ENCODE peak calls at places on chromosomes 7 and 10, in ten cellular contexts. One of them, this sample, is unnamed.

GRCh38 chr10:35640474-35640873 is 1.6 kb downstream of the FZD8 start:
- DNase-seq in occipital lobe: peak
- DNase-seq in WTC11: peak
- DNase-seq in stimulated activated CD8-positive, alpha-beta memory T cell treated with anti-CD3 and anti-CD28 coated beads, Interleukin-15, amount 100 ng/mL, for 1 hour: no peak
- DNase-seq in NCI-H774: peak
- DNase-seq in GM04503: no peak
- DNase-seq in HuH-7: peak
- DNase-seq in activated effector memory CD4-positive, alpha-beta T cell treated with Interleukin-2 at 50 U/mL for 16 hours: no peak
- DNase-seq in kidney glomerular epithelial cell: peak
- DNase-seq in spleen: peak
- DNase-seq in this sample: peak

GRCh38 chr7:815284-816216 is 16.7 kb upstream of the SUN1 start:
- DNase-seq in WTC11: peak
- DNase-seq in HuH-7: peak
- DNase-seq in stimulated activated CD8-positive, alpha-beta memory T cell treated with anti-CD3 and anti-CD28 coated beads, Interleukin-15, amount 100 ng/mL, for 1 hour: no peak
- DNase-seq in kidney glomerular epithelial cell: no peak
- DNase-seq in spleen: peak
- DNase-seq in NCI-H774: peak
- DNase-seq in GM04503: no peak
- DNase-seq in occipital lobe: no peak
- DNase-seq in activated effector memory CD4-positive, alpha-beta T cell treated with Interleukin-2 at 50 U/mL for 16 hours: no peak
- DNase-seq in this sample: no peak

GRCh38 chr10:88409824-88410223 is 173.3 kb downstream of the RNLS start:
- DNase-seq in NCI-H774: no peak
- DNase-seq in stimulated activated CD8-positive, alpha-beta memory T cell treated with anti-CD3 and anti-CD28 coated beads, Interleukin-15, amount 100 ng/mL, for 1 hour: no peak
- DNase-seq in GM04503: no peak
- DNase-seq in WTC11: no peak
- DNase-seq in HuH-7: no peak
- DNase-seq in kidney glomerular epithelial cell: no peak
- DNase-seq in activated effector memory CD4-positive, alpha-beta T cell treated with Interleukin-2 at 50 U/mL for 16 hours: no peak
- DNase-seq in occipital lobe: no peak
- DNase-seq in spleen: no peak
- DNase-seq in this sample: no peak

GRCh38 chr10:132722980-132723970 is 62.7 kb downstream of the NKX6-2 start:
- DNase-seq in occipital lobe: no peak
- DNase-seq in stimulated activated CD8-positive, alpha-beta memory T cell treated with anti-CD3 and anti-CD28 coated beads, Interleukin-15, amount 100 ng/mL, for 1 hour: no peak
- DNase-seq in NCI-H774: no peak
- DNase-seq in spleen: no peak
- DNase-seq in kidney glomerular epithelial cell: no peak
- DNase-seq in activated effector memory CD4-positive, alpha-beta T cell treated with Interleukin-2 at 50 U/mL for 16 hours: no peak
- DNase-seq in HuH-7: no peak
- DNase-seq in WTC11: no peak
- DNase-seq in GM04503: no peak
- DNase-seq in this sample: no peak

GRCh38 chr7:22726345-22726848 is 603 bp upstream of the IL6 start:
- DNase-seq in spleen: peak
- DNase-seq in stimulated activated CD8-positive, alpha-beta memory T cell treated with anti-CD3 and anti-CD28 coated beads, Interleukin-15, amount 100 ng/mL, for 1 hour: peak
- DNase-seq in HuH-7: peak
- DNase-seq in WTC11: peak
- DNase-seq in activated effector memory CD4-positive, alpha-beta T cell treated with Interleukin-2 at 50 U/mL for 16 hours: peak
- DNase-seq in kidney glomerular epithelial cell: peak
- DNase-seq in NCI-H774: no peak
- DNase-seq in occipital lobe: no peak
- DNase-seq in GM04503: peak
- DNase-seq in this sample: peak

GRCh38 chr10:71603190-71603589 is 116.4 kb downstream of the C10orf105 start:
- DNase-seq in spleen: no peak
- DNase-seq in HuH-7: no peak
- DNase-seq in stimulated activated CD8-positive, alpha-beta memory T cell treated with anti-CD3 and anti-CD28 coated beads, Interleukin-15, amount 100 ng/mL, for 1 hour: no peak
- DNase-seq in NCI-H774: no peak
- DNase-seq in WTC11: no peak
- DNase-seq in GM04503: no peak
- DNase-seq in activated effector memory CD4-positive, alpha-beta T cell treated with Interleukin-2 at 50 U/mL for 16 hours: no peak
- DNase-seq in occipital lobe: no peak
- DNase-seq in kidney glomerular epithelial cell: no peak
- DNase-seq in this sample: no peak

GRCh38 chr10:124799196-124799595 is 2.4 kb upstream of the ABRAXAS2 start:
- DNase-seq in WTC11: no peak
- DNase-seq in GM04503: no peak
- DNase-seq in kidney glomerular epithelial cell: no peak
- DNase-seq in activated effector memory CD4-positive, alpha-beta T cell treated with Interleukin-2 at 50 U/mL for 16 hours: no peak
- DNase-seq in stimulated activated CD8-positive, alpha-beta memory T cell treated with anti-CD3 and anti-CD28 coated beads, Interleukin-15, amount 100 ng/mL, for 1 hour: no peak
- DNase-seq in occipital lobe: no peak
- DNase-seq in NCI-H774: no peak
- DNase-seq in spleen: no peak
- DNase-seq in HuH-7: no peak
- DNase-seq in this sample: no peak

GRCh38 chr7:128104109-128104742 is 73.0 kb upstream of the LRRC4 start:
- DNase-seq in activated effector memory CD4-positive, alpha-beta T cell treated with Interleukin-2 at 50 U/mL for 16 hours: no peak
- DNase-seq in kidney glomerular epithelial cell: no peak
- DNase-seq in spleen: peak
- DNase-seq in NCI-H774: no peak
- DNase-seq in HuH-7: peak
- DNase-seq in GM04503: no peak
- DNase-seq in WTC11: peak
- DNase-seq in occipital lobe: no peak
- DNase-seq in stimulated activated CD8-positive, alpha-beta memory T cell treated with anti-CD3 and anti-CD28 coated beads, Interleukin-15, amount 100 ng/mL, for 1 hour: no peak
- DNase-seq in this sample: no peak

GRCh38 chr7:15158141-15158810 is 255.7 kb upstream of the DGKB start:
- DNase-seq in spleen: no peak
- DNase-seq in NCI-H774: no peak
- DNase-seq in WTC11: no peak
- DNase-seq in HuH-7: no peak
- DNase-seq in stimulated activated CD8-positive, alpha-beta memory T cell treated with anti-CD3 and anti-CD28 coated beads, Interleukin-15, amount 100 ng/mL, for 1 hour: no peak
- DNase-seq in GM04503: no peak
- DNase-seq in activated effector memory CD4-positive, alpha-beta T cell treated with Interleukin-2 at 50 U/mL for 16 hours: no peak
- DNase-seq in occipital lobe: no peak
- DNase-seq in kidney glomerular epithelial cell: no peak
- DNase-seq in this sample: no peak

GRCh38 chr7:1810961-1811849 is 141.1 kb downstream of the ELFN1 start:
- DNase-seq in kidney glomerular epithelial cell: no peak
- DNase-seq in WTC11: no peak
- DNase-seq in activated effector memory CD4-positive, alpha-beta T cell treated with Interleukin-2 at 50 U/mL for 16 hours: no peak
- DNase-seq in spleen: peak
- DNase-seq in NCI-H774: no peak
- DNase-seq in GM04503: no peak
- DNase-seq in occipital lobe: no peak
- DNase-seq in HuH-7: no peak
- DNase-seq in stimulated activated CD8-positive, alpha-beta memory T cell treated with anti-CD3 and anti-CD28 coated beads, Interleukin-15, amount 100 ng/mL, for 1 hour: no peak
- DNase-seq in this sample: no peak

GRCh38 chr10:18501198-18501597 is 150.2 kb downstream of the NSUN6 start:
- DNase-seq in occipital lobe: no peak
- DNase-seq in WTC11: no peak
- DNase-seq in kidney glomerular epithelial cell: peak
- DNase-seq in GM04503: peak
- DNase-seq in stimulated activated CD8-positive, alpha-beta memory T cell treated with anti-CD3 and anti-CD28 coated beads, Interleukin-15, amount 100 ng/mL, for 1 hour: no peak
- DNase-seq in HuH-7: no peak
- DNase-seq in spleen: no peak
- DNase-seq in activated effector memory CD4-positive, alpha-beta T cell treated with Interleukin-2 at 50 U/mL for 16 hours: no peak
- DNase-seq in NCI-H774: no peak
- DNase-seq in this sample: no peak

GRCh38 chr7:21773326-21773725 is 172.4 kb downstream of the CDCA7L start:
- DNase-seq in occipital lobe: no peak
- DNase-seq in kidney glomerular epithelial cell: no peak
- DNase-seq in GM04503: no peak
- DNase-seq in NCI-H774: no peak
- DNase-seq in WTC11: no peak
- DNase-seq in spleen: no peak
- DNase-seq in stimulated activated CD8-positive, alpha-beta memory T cell treated with anti-CD3 and anti-CD28 coated beads, Interleukin-15, amount 100 ng/mL, for 1 hour: no peak
- DNase-seq in HuH-7: no peak
- DNase-seq in activated effector memory CD4-positive, alpha-beta T cell treated with Interleukin-2 at 50 U/mL for 16 hours: no peak
- DNase-seq in this sample: no peak

GRCh38 chr10:101672536-101672935 is 22.4 kb downstream of the FBXW4 start:
- DNase-seq in activated effector memory CD4-positive, alpha-beta T cell treated with Interleukin-2 at 50 U/mL for 16 hours: no peak
- DNase-seq in NCI-H774: no peak
- DNase-seq in kidney glomerular epithelial cell: no peak
- DNase-seq in spleen: no peak
- DNase-seq in occipital lobe: peak
- DNase-seq in WTC11: no peak
- DNase-seq in stimulated activated CD8-positive, alpha-beta memory T cell treated with anti-CD3 and anti-CD28 coated beads, Interleukin-15, amount 100 ng/mL, for 1 hour: no peak
- DNase-seq in GM04503: no peak
- DNase-seq in HuH-7: no peak
- DNase-seq in this sample: no peak

GRCh38 chr7:1268866-1269265 is 36.2 kb downstream of the UNCX start:
- DNase-seq in stimulated activated CD8-positive, alpha-beta memory T cell treated with anti-CD3 and anti-CD28 coated beads, Interleukin-15, amount 100 ng/mL, for 1 hour: no peak
- DNase-seq in occipital lobe: no peak
- DNase-seq in GM04503: no peak
- DNase-seq in kidney glomerular epithelial cell: no peak
- DNase-seq in NCI-H774: no peak
- DNase-seq in activated effector memory CD4-positive, alpha-beta T cell treated with Interleukin-2 at 50 U/mL for 16 hours: no peak
- DNase-seq in HuH-7: no peak
- DNase-seq in WTC11: no peak
- DNase-seq in spleen: no peak
- DNase-seq in this sample: no peak

GRCh38 chr10:101322266-101323151 is 31.5 kb upstream of the BTRC start:
- DNase-seq in HuH-7: no peak
- DNase-seq in stimulated activated CD8-positive, alpha-beta memory T cell treated with anti-CD3 and anti-CD28 coated beads, Interleukin-15, amount 100 ng/mL, for 1 hour: no peak
- DNase-seq in WTC11: no peak
- DNase-seq in kidney glomerular epithelial cell: no peak
- DNase-seq in spleen: no peak
- DNase-seq in activated effector memory CD4-positive, alpha-beta T cell treated with Interleukin-2 at 50 U/mL for 16 hours: no peak
- DNase-seq in occipital lobe: no peak
- DNase-seq in NCI-H774: no peak
- DNase-seq in GM04503: no peak
- DNase-seq in this sample: no peak

GRCh38 chr10:79981673-79982485 is 33.0 kb upstream of the SFTPD start:
- DNase-seq in spleen: no peak
- DNase-seq in NCI-H774: peak
- DNase-seq in kidney glomerular epithelial cell: peak
- DNase-seq in stimulated activated CD8-positive, alpha-beta memory T cell treated with anti-CD3 and anti-CD28 coated beads, Interleukin-15, amount 100 ng/mL, for 1 hour: no peak
- DNase-seq in activated effector memory CD4-positive, alpha-beta T cell treated with Interleukin-2 at 50 U/mL for 16 hours: no peak
- DNase-seq in WTC11: peak
- DNase-seq in HuH-7: peak
- DNase-seq in occipital lobe: peak
- DNase-seq in GM04503: no peak
- DNase-seq in this sample: peak

GRCh38 chr10:33862706-33863105 is 528.2 kb upstream of the NRP1 start:
- DNase-seq in GM04503: no peak
- DNase-seq in spleen: no peak
- DNase-seq in NCI-H774: no peak
- DNase-seq in kidney glomerular epithelial cell: no peak
- DNase-seq in WTC11: no peak
- DNase-seq in occipital lobe: no peak
- DNase-seq in activated effector memory CD4-positive, alpha-beta T cell treated with Interleukin-2 at 50 U/mL for 16 hours: no peak
- DNase-seq in HuH-7: no peak
- DNase-seq in stimulated activated CD8-positive, alpha-beta memory T cell treated with anti-CD3 and anti-CD28 coated beads, Interleukin-15, amount 100 ng/mL, for 1 hour: no peak
- DNase-seq in this sample: no peak

GRCh38 chr10:89151857-89152256 is 55.3 kb downstream of the CH25H start:
- DNase-seq in HuH-7: no peak
- DNase-seq in stimulated activated CD8-positive, alpha-beta memory T cell treated with anti-CD3 and anti-CD28 coated beads, Interleukin-15, amount 100 ng/mL, for 1 hour: no peak
- DNase-seq in GM04503: peak
- DNase-seq in NCI-H774: no peak
- DNase-seq in WTC11: no peak
- DNase-seq in activated effector memory CD4-positive, alpha-beta T cell treated with Interleukin-2 at 50 U/mL for 16 hours: no peak
- DNase-seq in kidney glomerular epithelial cell: no peak
- DNase-seq in occipital lobe: no peak
- DNase-seq in spleen: no peak
- DNase-seq in this sample: no peak

GRCh38 chr10:80131499-80131901 is 1.0 kb upstream of the PLAC9 start:
- DNase-seq in spleen: no peak
- DNase-seq in WTC11: no peak
- DNase-seq in occipital lobe: no peak
- DNase-seq in kidney glomerular epithelial cell: no peak
- DNase-seq in stimulated activated CD8-positive, alpha-beta memory T cell treated with anti-CD3 and anti-CD28 coated beads, Interleukin-15, amount 100 ng/mL, for 1 hour: no peak
- DNase-seq in GM04503: no peak
- DNase-seq in HuH-7: no peak
- DNase-seq in NCI-H774: no peak
- DNase-seq in activated effector memory CD4-positive, alpha-beta T cell treated with Interleukin-2 at 50 U/mL for 16 hours: no peak
- DNase-seq in this sample: no peak

GRCh38 chr10:3008518-3009195 is 58.7 kb upstream of the PFKP start:
- DNase-seq in kidney glomerular epithelial cell: no peak
- DNase-seq in activated effector memory CD4-positive, alpha-beta T cell treated with Interleukin-2 at 50 U/mL for 16 hours: no peak
- DNase-seq in WTC11: no peak
- DNase-seq in occipital lobe: no peak
- DNase-seq in NCI-H774: no peak
- DNase-seq in GM04503: no peak
- DNase-seq in stimulated activated CD8-positive, alpha-beta memory T cell treated with anti-CD3 and anti-CD28 coated beads, Interleukin-15, amount 100 ng/mL, for 1 hour: no peak
- DNase-seq in HuH-7: no peak
- DNase-seq in spleen: no peak
- DNase-seq in this sample: no peak

GRCh38 chr7:146090023-146090645 is 26.5 kb upstream of the CNTNAP2 start:
- DNase-seq in GM04503: no peak
- DNase-seq in kidney glomerular epithelial cell: peak
- DNase-seq in spleen: no peak
- DNase-seq in NCI-H774: peak
- DNase-seq in occipital lobe: no peak
- DNase-seq in WTC11: no peak
- DNase-seq in activated effector memory CD4-positive, alpha-beta T cell treated with Interleukin-2 at 50 U/mL for 16 hours: no peak
- DNase-seq in HuH-7: peak
- DNase-seq in stimulated activated CD8-positive, alpha-beta memory T cell treated with anti-CD3 and anti-CD28 coated beads, Interleukin-15, amount 100 ng/mL, for 1 hour: no peak
- DNase-seq in this sample: peak

GRCh38 chr7:12759112-12759511 is 71.7 kb downstream of the ARL4A start:
- DNase-seq in NCI-H774: no peak
- DNase-seq in spleen: no peak
- DNase-seq in stimulated activated CD8-positive, alpha-beta memory T cell treated with anti-CD3 and anti-CD28 coated beads, Interleukin-15, amount 100 ng/mL, for 1 hour: no peak
- DNase-seq in activated effector memory CD4-positive, alpha-beta T cell treated with Interleukin-2 at 50 U/mL for 16 hours: no peak
- DNase-seq in kidney glomerular epithelial cell: no peak
- DNase-seq in WTC11: no peak
- DNase-seq in GM04503: no peak
- DNase-seq in occipital lobe: no peak
- DNase-seq in HuH-7: no peak
- DNase-seq in this sample: no peak

GRCh38 chr10:22436893-22437619 is 91.8 kb downstream of the SPAG6 start:
- DNase-seq in kidney glomerular epithelial cell: peak
- DNase-seq in NCI-H774: peak
- DNase-seq in activated effector memory CD4-positive, alpha-beta T cell treated with Interleukin-2 at 50 U/mL for 16 hours: peak
- DNase-seq in HuH-7: peak
- DNase-seq in stimulated activated CD8-positive, alpha-beta memory T cell treated with anti-CD3 and anti-CD28 coated beads, Interleukin-15, amount 100 ng/mL, for 1 hour: peak
- DNase-seq in WTC11: peak
- DNase-seq in occipital lobe: peak
- DNase-seq in GM04503: no peak
- DNase-seq in spleen: peak
- DNase-seq in this sample: peak

GRCh38 chr10:26177341-26177740 is 39.2 kb upstream of the GAD2 start:
- DNase-seq in kidney glomerular epithelial cell: no peak
- DNase-seq in WTC11: no peak
- DNase-seq in GM04503: no peak
- DNase-seq in stimulated activated CD8-positive, alpha-beta memory T cell treated with anti-CD3 and anti-CD28 coated beads, Interleukin-15, amount 100 ng/mL, for 1 hour: no peak
- DNase-seq in activated effector memory CD4-positive, alpha-beta T cell treated with Interleukin-2 at 50 U/mL for 16 hours: no peak
- DNase-seq in HuH-7: no peak
- DNase-seq in spleen: no peak
- DNase-seq in NCI-H774: no peak
- DNase-seq in occipital lobe: no peak
- DNase-seq in this sample: no peak

GRCh38 chr10:50624866-50625491 is 1.2 kb upstream of the SGMS1 start:
- DNase-seq in stimulated activated CD8-positive, alpha-beta memory T cell treated with anti-CD3 and anti-CD28 coated beads, Interleukin-15, amount 100 ng/mL, for 1 hour: peak
- DNase-seq in activated effector memory CD4-positive, alpha-beta T cell treated with Interleukin-2 at 50 U/mL for 16 hours: peak
- DNase-seq in NCI-H774: peak
- DNase-seq in GM04503: no peak
- DNase-seq in spleen: no peak
- DNase-seq in kidney glomerular epithelial cell: peak
- DNase-seq in WTC11: peak
- DNase-seq in occipital lobe: peak
- DNase-seq in HuH-7: peak
- DNase-seq in this sample: peak

GRCh38 chr7:34655384-34655783 is 2.6 kb upstream of the NPSR1 start:
- DNase-seq in WTC11: no peak
- DNase-seq in HuH-7: no peak
- DNase-seq in spleen: no peak
- DNase-seq in NCI-H774: no peak
- DNase-seq in kidney glomerular epithelial cell: no peak
- DNase-seq in stimulated activated CD8-positive, alpha-beta memory T cell treated with anti-CD3 and anti-CD28 coated beads, Interleukin-15, amount 100 ng/mL, for 1 hour: no peak
- DNase-seq in occipital lobe: no peak
- DNase-seq in activated effector memory CD4-positive, alpha-beta T cell treated with Interleukin-2 at 50 U/mL for 16 hours: no peak
- DNase-seq in GM04503: no peak
- DNase-seq in this sample: peak

GRCh38 chr10:105800626-105801025 is 1159.5 kb downstream of the SORCS3 start:
- DNase-seq in HuH-7: no peak
- DNase-seq in NCI-H774: no peak
- DNase-seq in stimulated activated CD8-positive, alpha-beta memory T cell treated with anti-CD3 and anti-CD28 coated beads, Interleukin-15, amount 100 ng/mL, for 1 hour: no peak
- DNase-seq in WTC11: no peak
- DNase-seq in spleen: no peak
- DNase-seq in GM04503: no peak
- DNase-seq in activated effector memory CD4-positive, alpha-beta T cell treated with Interleukin-2 at 50 U/mL for 16 hours: no peak
- DNase-seq in kidney glomerular epithelial cell: no peak
- DNase-seq in occipital lobe: no peak
- DNase-seq in this sample: no peak

GRCh38 chr10:121322046-121322445 is 276.2 kb downstream of the FGFR2 start:
- DNase-seq in WTC11: no peak
- DNase-seq in spleen: no peak
- DNase-seq in HuH-7: no peak
- DNase-seq in GM04503: no peak
- DNase-seq in NCI-H774: no peak
- DNase-seq in stimulated activated CD8-positive, alpha-beta memory T cell treated with anti-CD3 and anti-CD28 coated beads, Interleukin-15, amount 100 ng/mL, for 1 hour: no peak
- DNase-seq in kidney glomerular epithelial cell: no peak
- DNase-seq in occipital lobe: no peak
- DNase-seq in activated effector memory CD4-positive, alpha-beta T cell treated with Interleukin-2 at 50 U/mL for 16 hours: no peak
- DNase-seq in this sample: no peak

This sample was measured in HepG2.